ENCODE peak calls at places on chromosomes 4 and X, in eight cellular contexts. V is substantia nigra; J is dermis blood vessel endothelial cell; O is EH; M is smooth muscle cell of the brain vasculature; F is aorta; K is AML-193; P is stimulated activated CD4-positive, alpha-beta T cell treated with anti-CD3 and anti-CD28 coated beads, Interleukin-1b, Interleukin-23, amount 100 ng/mL, for 24 hours. E is an unnamed sample.
A peak's percentile ranks its signal among the peaks of the same experiment; 100 is the strongest.

GRCh38 chr4:64230709-64231310 is 178.4 kb downstream of the TECRL start:
- DNase-seq in V (no peak), J (peak; percentile 13), O (peak; percentile 0), M (no peak), F (no peak), K (no peak), P (no peak), E (peak; percentile 24)

GRCh38 chr4:139913398-139913990 is 240.5 kb downstream of the MAML3 start:
- DNase-seq in V (no peak), J (peak; percentile 70), O (no peak), M (no peak), F (no peak), K (no peak), P (no peak), E (no peak)

GRCh38 chr4:83618991-83619390 is 83.1 kb downstream of the GPAT3 start:
- DNase-seq in V (peak; percentile 30), J (peak; percentile 41), O (peak; percentile 35), M (no peak), F (peak; percentile 59), K (peak; percentile 39), P (no peak), E (peak; percentile 84)

GRCh38 chrX:48956728-48957414 is 536 bp downstream of the OTUD5 start:
- DNase-seq in V (no peak), J (peak; percentile 40), O (no peak), M (no peak), F (peak; percentile 56), K (no peak), P (no peak), E (no peak)

GRCh38 chr4:53614616-53615015 is 23.3 kb upstream of the LNX1 start:
- DNase-seq in V (no peak), J (no peak), O (no peak), M (no peak), F (no peak), K (no peak), P (no peak), E (no peak)

GRCh38 chr4:15116509-15117079 is 114.3 kb downstream of the CPEB2 start:
- DNase-seq in V (no peak), J (no peak), O (no peak), M (no peak), F (no peak), K (no peak), P (no peak), E (no peak)

GRCh38 chrX:120790118-120790517 is 85.5 kb downstream of the CT47B1 start:
- DNase-seq in V (no peak), J (peak; percentile 81), O (peak; percentile 76), M (peak; percentile 66), F (no peak), K (peak; percentile 19), P (no peak), E (peak; percentile 69)

GRCh38 chr4:95190751-95191436 is 357.9 kb downstream of the UNC5C start:
- DNase-seq in V (peak; percentile 33), J (no peak), O (no peak), M (no peak), F (no peak), K (no peak), P (no peak), E (no peak)

GRCh38 chr4:139454646-139455045 is 725 bp downstream of the RAB33B start:
- DNase-seq in V (no peak), J (peak; percentile 30), O (peak; percentile 10), M (no peak), F (no peak), K (peak; percentile 26), P (no peak), E (peak; percentile 35)

GRCh38 chr4:101418466-101418865 is 71.1 kb upstream of the PPP3CA start:
- DNase-seq in V (no peak), J (no peak), O (no peak), M (no peak), F (no peak), K (no peak), P (no peak), E (no peak)

GRCh38 chr4:8284391-8284790 is 14.8 kb downstream of the HTRA3 start:
- DNase-seq in V (no peak), J (no peak), O (no peak), M (no peak), F (peak; percentile 32), K (no peak), P (no peak), E (no peak)

GRCh38 chr4:65880594-65880993 is 210.3 kb upstream of the EPHA5 start:
- DNase-seq in V (no peak), J (no peak), O (no peak), M (no peak), F (no peak), K (no peak), P (no peak), E (no peak)

GRCh38 chrX:110051559-110051958 is 48.6 kb downstream of the TMEM164 start:
- DNase-seq in V (no peak), J (peak; percentile 3), O (no peak), M (no peak), F (no peak), K (no peak), P (no peak), E (no peak)

GRCh38 chrX:38880460-38880859 is 79.2 kb downstream of the MID1IP1 start:
- DNase-seq in V (no peak), J (peak; percentile 0), O (peak; percentile 53), M (no peak), F (no peak), K (no peak), P (no peak), E (no peak)

GRCh38 chr4:100838286-100838685 is 320.5 kb upstream of the EMCN start:
- DNase-seq in V (no peak), J (no peak), O (no peak), M (no peak), F (no peak), K (no peak), P (no peak), E (no peak)

GRCh38 chr4:77959566-77960338 is 97.1 kb downstream of the MRPL1 start:
- DNase-seq in V (no peak), J (peak; percentile 78), O (peak; percentile 54), M (peak; percentile 23), F (no peak), K (peak; percentile 28), P (no peak), E (peak; percentile 72)

GRCh38 chr4:106258145-106259045 is 57.6 kb downstream of the TBCK start:
- DNase-seq in V (no peak), J (no peak), O (peak; percentile 44), M (peak; percentile 45), F (no peak), K (no peak), P (no peak), E (no peak)

GRCh38 chrX:13377537-13377936 is 57.7 kb upstream of the ATXN3L start:
- DNase-seq in V (no peak), J (no peak), O (peak; percentile 91), M (no peak), F (no peak), K (no peak), P (no peak), E (no peak)

E was measured in Kasumi-1.